ENCODE peak calls at places on chromosomes 3 and 15, in seven cellular contexts. E is A549, H is dorsolateral prefrontal cortex, Y is lung, W is astrocyte of the spinal cord, X is cardiac muscle cell, G is breast epithelium. N is an unnamed sample.
A peak's percentile ranks its signal among the peaks of the same experiment; 100 is the strongest.

GRCh38 chr3:25041871-25042584 is 386.0 kb upstream of the RARB start:
- DNase-seq in G (no peak), H (no peak), E (no peak), Y (no peak), W (no peak), X (no peak), N (no peak)

GRCh38 chr3:64846009-64846408 is 158.2 kb upstream of the ADAMTS9 start:
- DNase-seq in X (no peak), Y (no peak), W (no peak), G (no peak), E (no peak), H (no peak), N (no peak)

GRCh38 chr3:115363071-115363470 is 216.0 kb upstream of the ZBTB20 start:
- DNase-seq in G (no peak), E (no peak), X (no peak), W (no peak), Y (no peak), H (no peak), N (no peak)

GRCh38 chr15:50906954-50907865 is 1.3 kb upstream of the AP4E1 start:
- DNase-seq in H (no peak), W (no peak), Y (no peak), X (no peak), G (no peak), E (peak; percentile 29), N (peak; percentile 85)

GRCh38 chr15:70494861-70495571 is 268.3 kb downstream of the UACA start:
- DNase-seq in Y (no peak), H (no peak), W (peak; percentile 89), G (no peak), X (peak; percentile 91), E (peak; percentile 98), N (no peak)

GRCh38 chr15:66864871-66865281 is 162.8 kb downstream of the SMAD6 start:
- DNase-seq in X (no peak), Y (peak; percentile 28), E (no peak), W (no peak), G (peak; percentile 31), H (no peak), N (no peak)

GRCh38 chr3:64190517-64191515 is 34.5 kb downstream of the PRICKLE2 start:
- DNase-seq in W (peak; percentile 83), G (no peak), E (peak; percentile 57), X (peak; percentile 91), Y (no peak), H (no peak), N (no peak)

GRCh38 chr15:87639305-87640011 is 617.1 kb downstream of the NTRK3 start:
- DNase-seq in H (no peak), G (no peak), X (peak; percentile 5), Y (no peak), W (peak; percentile 14), E (no peak), N (no peak)

GRCh38 chr3:123044981-123045763 is 17.6 kb upstream of the SEMA5B start:
- DNase-seq in X (no peak), E (no peak), Y (no peak), W (no peak), G (no peak), H (no peak), N (no peak)

GRCh38 chr3:50436063-50436674 is 67.3 kb downstream of the CACNA2D2 start:
- DNase-seq in Y (peak; percentile 80), W (peak; percentile 21), H (peak; percentile 36), X (peak; percentile 49), E (peak; percentile 35), G (peak; percentile 78), N (no peak)

GRCh38 chr15:84057714-84058331 is 177.8 kb upstream of the GOLGA6L4 start:
- DNase-seq in H (no peak), X (no peak), Y (no peak), G (no peak), W (no peak), E (no peak), N (no peak)

GRCh38 chr15:64092864-64093626 is 593 bp downstream of the CIAO2A start:
- DNase-seq in W (peak; percentile 77), G (no peak), E (peak; percentile 61), Y (peak; percentile 34), X (peak; percentile 61), H (no peak), N (no peak)

GRCh38 chr3:126441256-126441880 is 34.3 kb downstream of the ZXDC start:
- DNase-seq in G (no peak), Y (no peak), H (no peak), W (no peak), E (no peak), X (no peak), N (no peak)

GRCh38 chr3:114632757-114633424 is 339.1 kb downstream of the TIGIT start:
- DNase-seq in X (no peak), H (no peak), G (no peak), Y (no peak), E (no peak), W (no peak), N (no peak)

GRCh38 chr15:38885477-38885952 is 320.9 kb upstream of the RASGRP1 start:
- DNase-seq in E (peak; percentile 70), H (no peak), G (no peak), X (peak; percentile 73), W (no peak), Y (no peak), N (no peak)

GRCh38 chr3:147419062-147419701 is 10.0 kb downstream of the ZIC1 start:
- DNase-seq in Y (no peak), G (no peak), W (peak; percentile 99), X (peak; percentile 57), H (peak; percentile 93), E (no peak), N (no peak)
- H3K4me3 ChIP-seq in Y (no peak overlapping the region), G (peak overlapping the region; percentile 7), W (peak overlapping the region; percentile 27), X (peak overlapping the region; percentile 25), H (peak overlapping the region; percentile 34), E (no peak overlapping the region), N (no peak overlapping the region)

GRCh38 chr3:37833790-37834189 is 27.9 kb upstream of the CTDSPL start:
- DNase-seq in W (no peak), Y (no peak), H (no peak), G (no peak), E (peak; percentile 36), X (no peak), N (no peak)
- TF ChIP-seq CTCF in W (no peak), Y (no peak), H (no peak), G (no peak), E (peak; percentile 7), X (no peak), N (peak; percentile 45)

GRCh38 chr3:175526609-175527280 is 667.6 kb downstream of the NAALADL2 start:
- DNase-seq in W (peak; percentile 38), Y (no peak), X (peak; percentile 20), H (no peak), E (no peak), G (no peak), N (no peak)
- H3K4me3 ChIP-seq in W (peak overlapping the region; percentile 53), Y (peak overlapping the region; percentile 16), X (no peak overlapping the region), H (peak overlapping the region; percentile 16), E (peak overlapping the region; percentile 36), G (peak overlapping the region; percentile 45), N (no peak overlapping the region)

GRCh38 chr15:101314301-101314700 is 19.3 kb upstream of the SNRPA1 start:
- DNase-seq in Y (no peak), X (no peak), W (no peak), E (no peak), H (no peak), G (no peak), N (no peak)
- TF ChIP-seq CTCF in Y (no peak), X (no peak), W (no peak), E (no peak), H (no peak), G (no peak), N (no peak)

GRCh38 chr15:44308415-44308814 is 19.9 kb downstream of the GOLM2 start:
- DNase-seq in H (no peak), Y (no peak), G (no peak), X (no peak), W (no peak), E (no peak), N (peak; percentile 66)
- H3K4me3 ChIP-seq in H (no peak overlapping the region), Y (no peak overlapping the region), G (no peak overlapping the region), X (no peak overlapping the region), W (no peak overlapping the region), E (no peak overlapping the region), N (peak overlapping the region; percentile 30)

DNA sequence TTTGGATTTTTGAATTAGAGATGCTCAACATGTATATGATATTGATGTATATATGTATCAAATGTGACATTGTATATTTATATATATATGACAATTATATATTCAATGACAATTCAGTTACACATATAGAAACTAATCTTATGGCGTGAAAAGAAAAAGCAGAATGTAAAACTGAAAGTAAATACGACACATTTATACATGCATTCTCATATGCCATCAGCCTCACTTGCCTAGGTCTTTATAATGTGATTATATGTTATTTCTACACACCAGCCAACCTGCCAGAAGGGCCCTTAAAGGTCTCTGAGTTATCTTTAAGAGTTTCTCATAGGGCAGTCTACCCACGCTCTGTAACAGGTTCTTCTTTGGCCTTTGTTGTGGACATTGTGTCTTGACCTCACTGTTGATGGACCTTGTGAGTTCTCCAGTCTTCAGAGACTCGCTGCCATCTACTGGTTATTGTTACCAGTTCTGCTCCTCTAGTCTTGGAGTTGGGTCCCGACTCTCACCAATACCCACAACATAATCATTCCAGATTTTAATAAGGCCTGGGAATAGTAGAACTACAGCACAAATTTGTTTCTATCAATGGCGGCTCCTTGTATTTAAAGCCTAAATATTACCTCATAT is 371.5 kb upstream of the GOLIM4 start:
- DNase-seq in Y (peak; percentile 35), E (peak; percentile 7), H (no peak), X (peak; percentile 64), W (peak; percentile 45), G (no peak), N (peak; percentile 19)
- TF ChIP-seq CTCF in Y (no peak), E (no peak), H (peak; percentile 40), X (peak; percentile 57), W (peak; percentile 51), G (no peak), N (peak; percentile 46)

GRCh38 chr3:191499307-191500125 is 38.6 kb downstream of the PYDC2 start:
- DNase-seq in W (peak; percentile 61), G (peak; percentile 51), X (peak; percentile 58), Y (no peak), E (no peak), H (peak; percentile 80), N (no peak)
- H3K4me3 ChIP-seq in W (peak overlapping the region; percentile 0), G (peak overlapping the region; percentile 32), X (no peak overlapping the region), Y (no peak overlapping the region), E (no peak overlapping the region), H (peak overlapping the region; percentile 37), N (no peak overlapping the region)